ENCODE peak calls at places on chromosomes 1 and 21, in nine cellular contexts. K is upper lobe of right lung, M is choroid plexus epithelial cell, F is IMR-90, V is BE2C, B is GM13977, A is astrocyte of the spinal cord, G is Calu3, Y is progenitor cell of endocrine pancreas. J is an unnamed sample.

GRCh38 chr1:201127755-201128455 is 921 bp upstream of the ASCL5 start:
- DNase-seq in M (no peak), Y (no peak), V (no peak), K (no peak), F (peak), G (no peak), B (no peak), A (peak), J (no peak)

GRCh38 chr1:208731976-208732821 is 488.0 kb upstream of the PLXNA2 start:
- DNase-seq in V (peak), B (peak), G (no peak), Y (no peak), A (no peak), F (no peak), M (no peak), K (no peak), J (peak)

GRCh38 chr1:31306278-31306677 is 9.4 kb downstream of the ZCCHC17 start:
- DNase-seq in B (no peak), K (no peak), M (peak), V (no peak), A (peak), G (no peak), Y (no peak), F (peak), J (no peak)

GRCh38 chr1:203038217-203038741 is 12.0 kb downstream of the PPFIA4 start:
- DNase-seq in F (peak), A (peak), G (no peak), Y (no peak), V (no peak), K (no peak), B (no peak), M (no peak), J (no peak)

GRCh38 chr1:19405195-19405760 is 80.1 kb downstream of the CAPZB start:
- DNase-seq in F (no peak), Y (no peak), B (no peak), K (no peak), V (peak), A (no peak), M (peak), G (no peak), J (no peak)

GRCh38 chr1:8314346-8315280 is 3.3 kb upstream of the SLC45A1 start:
- DNase-seq in A (peak), K (peak), B (peak), Y (peak), F (peak), M (peak), G (peak), V (peak), J (peak)

GRCh38 chr1:201266276-201266675 is 17.0 kb upstream of the PKP1 start:
- DNase-seq in G (no peak), B (no peak), K (no peak), A (no peak), F (no peak), V (no peak), Y (no peak), M (no peak), J (no peak)

GRCh38 chr1:94927405-94928175 is 680 bp upstream of the CNN3 start:
- DNase-seq in V (no peak), B (no peak), F (peak), Y (no peak), K (no peak), G (no peak), M (peak), A (peak), J (no peak)

GRCh38 chr1:81387446-81387845 is 413.3 kb upstream of the ADGRL2 start:
- DNase-seq in G (no peak), M (no peak), V (no peak), F (no peak), Y (no peak), A (no peak), B (no peak), K (no peak), J (no peak)

GRCh38 chr1:219812491-219813221 is 115.7 kb downstream of the SLC30A10 start:
- DNase-seq in G (peak), A (peak), Y (peak), K (no peak), B (peak), M (peak), V (peak), F (peak), J (peak)

GRCh38 chr1:160094291-160094625 is 4.2 kb downstream of the IGSF8 start:
- DNase-seq in V (no peak), Y (no peak), G (no peak), A (no peak), B (no peak), M (no peak), K (no peak), F (no peak), J (no peak)

GRCh38 chr1:179742291-179742690 is 800 bp upstream of the FAM163A start:
- DNase-seq in B (no peak), G (no peak), F (no peak), V (no peak), K (no peak), A (no peak), Y (no peak), M (no peak), J (no peak)

GRCh38 chr1:96538883-96539282 is 182.7 kb upstream of the PTBP2 start:
- DNase-seq in A (peak), F (peak), Y (no peak), V (peak), G (no peak), K (no peak), M (peak), B (no peak), J (no peak)

GRCh38 chr1:39183503-39184353 is 20.8 kb upstream of the MACF1 start:
- DNase-seq in G (peak), F (peak), A (peak), K (peak), M (peak), B (peak), V (peak), Y (no peak), J (no peak)

GRCh38 chr1:28369518-28370219 is at the start of gene PHACTR4:
- DNase-seq in M (peak), A (peak), F (peak), Y (peak), V (peak), B (peak), G (peak), K (peak), J (peak)

GRCh38 chr1:1402081-1402900 is 3.2 kb upstream of the CCNL2 start:
- DNase-seq in A (peak), G (peak), K (no peak), B (no peak), F (peak), Y (no peak), M (peak), V (peak), J (peak)

GRCh38 chr1:217322834-217323233 is 308.1 kb downstream of the GPATCH2 start:
- DNase-seq in B (peak), G (no peak), K (no peak), M (no peak), Y (no peak), V (no peak), F (no peak), A (no peak), J (peak)

GRCh38 chr1:89719502-89720306 is 86.8 kb downstream of the LRRC8C start:
- DNase-seq in M (peak), F (peak), A (no peak), V (no peak), K (no peak), G (no peak), B (peak), Y (no peak), J (peak)

GRCh38 chr21:17454315-17455027 is 58.4 kb upstream of the CXADR start:
- DNase-seq in Y (peak), G (no peak), B (no peak), F (peak), A (peak), M (peak), V (peak), K (no peak), J (peak)

GRCh38 chr1:207010726-207011125 is 21.8 kb downstream of the C1orf116 start:
- DNase-seq in A (no peak), K (no peak), M (no peak), F (no peak), G (no peak), Y (no peak), V (no peak), B (no peak), J (no peak)

GRCh38 chr21:45289655-45290515 is 2.2 kb upstream of the POFUT2 start:
- DNase-seq in Y (peak), F (peak), A (no peak), V (peak), B (no peak), G (no peak), M (peak), K (no peak), J (no peak)

GRCh38 chr1:71156633-71157032 is 75.8 kb upstream of the ZRANB2 start:
- DNase-seq in M (no peak), F (no peak), Y (no peak), K (no peak), B (no peak), A (no peak), G (no peak), V (no peak), J (no peak)

GRCh38 chr21:16079830-16080229 is 350.0 kb downstream of the USP25 start:
- DNase-seq in V (no peak), M (peak), A (peak), G (no peak), Y (no peak), K (no peak), F (peak), B (no peak), J (no peak)

GRCh38 chr1:71228727-71229371 is 148.0 kb upstream of the ZRANB2 start:
- DNase-seq in V (no peak), A (no peak), Y (no peak), K (no peak), F (no peak), G (no peak), B (no peak), M (no peak), J (no peak)

GRCh38 chr21:39687069-39687468 is 57.9 kb upstream of the IGSF5 start:
- DNase-seq in A (no peak), K (no peak), G (no peak), V (no peak), B (no peak), Y (no peak), F (no peak), M (no peak), J (no peak)

GRCh38 chr1:77068013-77068412 is 151.2 kb downstream of the PIGK start:
- DNase-seq in G (no peak), B (no peak), A (no peak), F (no peak), K (no peak), V (no peak), Y (no peak), M (no peak), J (no peak)

GRCh38 chr1:240691521-240692338 is 79.8 kb upstream of the GREM2 start:
- DNase-seq in G (peak), F (peak), V (peak), M (peak), A (peak), B (no peak), Y (peak), K (no peak), J (no peak)

GRCh38 chr1:41478118-41478748 is 6.2 kb downstream of the EDN2 start:
- DNase-seq in K (no peak), M (no peak), Y (no peak), A (no peak), F (no peak), B (no peak), V (no peak), G (no peak), J (no peak)

GRCh38 chr1:116449578-116449977 is 76.5 kb downstream of the ATP1A1 start:
- DNase-seq in A (no peak), M (no peak), K (no peak), Y (no peak), G (no peak), B (no peak), F (no peak), V (no peak), J (no peak)

GRCh38 chr21:17903029-17903806 is 84.1 kb upstream of the C21orf91 start:
- DNase-seq in B (peak), M (peak), A (peak), G (no peak), Y (no peak), K (no peak), F (peak), V (no peak), J (peak)

GRCh38 chr1:244836135-244836521 is 670 bp downstream of the COX20 start:
- DNase-seq in Y (no peak), B (peak), F (peak), G (peak), A (peak), V (no peak), M (peak), K (no peak), J (no peak)

GRCh38 chr1:208681878-208682663 is 437.9 kb upstream of the PLXNA2 start:
- DNase-seq in M (no peak), F (no peak), V (no peak), A (no peak), K (no peak), Y (no peak), G (no peak), B (no peak), J (no peak)

GRCh38 chr1:246608616-246609376 is 42.5 kb downstream of the CNST start:
- DNase-seq in A (peak), F (peak), K (peak), M (peak), B (peak), V (no peak), Y (no peak), G (peak), J (peak)

GRCh38 chr1:33182452-33182851 is 609 bp upstream of the TRIM62 start:
- DNase-seq in A (no peak), G (no peak), K (no peak), M (peak), V (no peak), Y (no peak), B (peak), F (peak), J (no peak)

GRCh38 chr1:172654535-172654934 is 4.4 kb upstream of the FASLG start:
- DNase-seq in A (peak), Y (no peak), F (peak), B (no peak), V (no peak), G (no peak), M (peak), K (no peak), J (no peak)

GRCh38 chr1:3471356-3472087 is 17.1 kb downstream of the ARHGEF16 start:
- DNase-seq in A (peak), M (peak), K (no peak), V (peak), G (no peak), B (no peak), Y (no peak), F (peak), J (no peak)

GRCh38 chr1:110326826-110327225 is 12.4 kb upstream of the RBM15 start:
- DNase-seq in B (no peak), M (no peak), Y (no peak), A (no peak), V (no peak), F (no peak), K (no peak), G (no peak), J (no peak)

GRCh38 chr1:232533328-232533727 is 96.6 kb downstream of the SIPA1L2 start:
- DNase-seq in V (no peak), M (no peak), G (no peak), B (no peak), F (no peak), A (no peak), Y (no peak), K (no peak), J (no peak)

GRCh38 chr1:95301091-95301490 is 67.1 kb downstream of the RWDD3 start:
- DNase-seq in F (no peak), M (no peak), K (no peak), B (no peak), G (no peak), Y (no peak), V (no peak), A (no peak), J (no peak)

GRCh38 chr21:33362044-33362555 is 37.3 kb downstream of the IFNAR1 start:
- DNase-seq in V (no peak), Y (no peak), B (no peak), A (no peak), F (no peak), G (no peak), K (no peak), M (peak), J (no peak)

GRCh38 chr21:33360871-33361602 is 36.3 kb downstream of the IFNAR1 start:
- DNase-seq in Y (peak), A (peak), F (peak), V (peak), M (peak), B (peak), K (peak), G (peak), J (peak)

GRCh38 chr21:33359446-33359845 is 34.7 kb downstream of the IFNAR1 start:
- DNase-seq in A (no peak), V (no peak), Y (no peak), K (no peak), M (no peak), B (no peak), F (no peak), G (no peak), J (no peak)

GRCh38 chr21:33357177-33357576 is 32.4 kb downstream of the IFNAR1 start:
- DNase-seq in A (no peak), B (no peak), F (no peak), K (no peak), G (no peak), Y (no peak), M (no peak), V (no peak), J (no peak)

GRCh38 chr21:33360281-33360680 is 35.5 kb downstream of the IFNAR1 start:
- DNase-seq in A (peak), K (no peak), M (peak), Y (no peak), V (no peak), B (no peak), G (no peak), F (peak), J (no peak)
- TF ChIP-seq CTCF in A (no peak), K (no peak), M (no peak), Y (no peak), V (no peak), B (no peak), G (no peak), F (no peak), J (no peak)

GRCh38 chr1:181583598-181583997 is 100.3 kb downstream of the CACNA1E start:
- DNase-seq in Y (no peak), V (no peak), M (no peak), A (no peak), K (no peak), B (no peak), F (no peak), G (peak), J (no peak)
- TF ChIP-seq CTCF in Y (peak), V (peak), M (no peak), A (no peak), K (peak), B (no peak), F (no peak), G (no peak), J (no peak)

DNA sequence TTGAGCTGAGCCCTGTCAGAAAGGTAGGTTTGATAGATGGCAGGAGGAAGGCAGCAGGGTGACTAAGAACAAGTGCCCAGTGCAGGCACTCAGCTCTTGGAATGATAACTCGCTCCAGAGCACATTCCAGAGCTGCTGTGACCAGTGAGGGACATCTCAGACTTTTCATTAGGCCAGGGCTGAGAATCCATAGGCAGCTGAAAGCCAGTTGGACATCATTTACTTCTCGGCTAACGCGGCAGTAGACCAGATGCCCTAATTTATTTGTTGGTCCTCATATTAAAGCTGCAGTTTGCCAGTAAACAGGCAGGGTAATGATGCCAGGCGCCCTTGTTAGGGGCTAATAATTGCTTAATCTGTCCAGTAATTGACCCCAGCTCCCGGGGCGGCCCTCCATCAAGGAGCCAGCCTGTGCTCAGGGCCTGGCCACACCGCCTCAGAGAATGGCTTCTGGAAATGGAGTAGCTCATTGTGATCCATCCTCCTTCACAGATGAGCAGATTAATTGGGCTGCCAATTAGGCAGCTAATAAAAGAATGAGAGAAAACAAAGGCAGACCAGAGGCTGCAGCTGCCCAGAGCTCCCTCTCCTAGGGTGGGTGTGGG is 122.0 kb downstream of the BEND5 start:
- DNase-seq in Y (no peak), V (peak), M (no peak), F (no peak), A (no peak), B (no peak), K (no peak), G (no peak), J (no peak)
- TF ChIP-seq CTCF in Y (no peak), V (no peak), M (no peak), F (no peak), A (no peak), B (no peak), K (no peak), G (no peak), J (no peak)

GRCh38 chr1:174726167-174726879 is 273.4 kb upstream of the CACYBP start:
- DNase-seq in Y (no peak), V (no peak), A (peak), B (peak), G (no peak), F (peak), M (peak), K (no peak), J (no peak)
- TF ChIP-seq CTCF in Y (peak), V (peak), A (peak), B (peak), G (peak), F (peak), M (peak), K (peak), J (peak)

GRCh38 chr1:212669102-212669501 is 30.5 kb downstream of the BATF3 start:
- DNase-seq in Y (no peak), K (no peak), G (no peak), F (peak), A (no peak), M (peak), B (no peak), V (peak), J (no peak)

GRCh38 chr1:212665241-212666115 is 34.2 kb downstream of the BATF3 start:
- DNase-seq in B (peak), G (peak), V (peak), K (peak), M (peak), A (peak), F (peak), Y (peak), J (peak)

GRCh38 chr1:212668477-212668876 is 31.2 kb downstream of the BATF3 start:
- DNase-seq in G (no peak), Y (no peak), A (no peak), B (no peak), F (no peak), V (no peak), K (no peak), M (no peak), J (no peak)

GRCh38 chr1:212666116-212666775 is 33.4 kb downstream of the BATF3 start:
- DNase-seq in V (no peak), Y (no peak), B (no peak), F (no peak), A (no peak), G (no peak), K (no peak), M (no peak), J (no peak)

DNA sequence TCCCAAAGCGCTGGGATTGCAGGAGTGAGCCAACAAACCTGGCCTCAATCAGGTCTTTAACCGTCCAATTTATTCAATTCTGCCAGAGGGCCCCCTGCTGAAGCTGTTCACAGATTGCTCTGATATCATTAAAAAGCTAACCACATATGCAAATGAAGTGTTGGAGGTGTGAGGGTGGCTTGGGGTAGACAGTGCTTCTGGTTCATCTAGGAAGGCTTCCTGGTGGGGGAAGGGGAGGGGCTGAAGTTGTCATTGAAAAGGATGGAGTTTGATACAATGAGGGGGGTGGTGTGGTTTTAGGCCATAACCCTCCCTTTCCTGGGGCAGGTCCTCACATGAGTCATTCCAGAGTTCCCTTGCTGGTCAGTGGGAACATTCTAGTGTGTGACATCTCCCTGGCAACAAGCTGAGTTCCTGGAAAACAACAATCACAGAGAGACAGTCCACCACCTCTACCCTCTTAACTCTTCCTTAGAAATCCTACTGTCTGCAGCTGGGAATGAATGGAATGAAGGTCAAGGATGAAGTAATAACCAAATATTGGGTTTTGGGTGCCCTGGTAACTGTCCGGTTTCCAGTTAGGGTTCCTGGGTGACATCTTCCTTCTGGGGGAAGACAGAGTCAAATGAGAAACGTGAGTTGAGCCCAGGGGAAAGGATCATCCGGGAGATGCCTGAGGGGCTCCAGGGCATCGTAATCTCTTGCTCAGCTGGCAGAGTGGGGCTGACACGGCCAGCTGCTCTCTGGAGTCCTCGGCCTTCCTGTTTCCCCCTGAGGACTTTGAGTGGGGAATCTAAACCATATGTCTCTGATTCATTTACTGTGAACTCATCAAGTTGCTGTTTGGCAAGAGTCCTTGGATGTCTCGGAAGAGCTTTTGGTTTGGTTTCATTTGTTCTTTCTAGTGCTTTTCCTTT is 32.2 kb downstream of the BATF3 start:
- DNase-seq in A (peak), G (peak), K (no peak), V (peak), F (peak), M (peak), Y (no peak), B (peak), J (peak)
- TF ChIP-seq CTCF in A (no peak), G (no peak), K (no peak), V (no peak), F (no peak), M (no peak), Y (no peak), B (no peak), J (no peak)

GRCh38 chr1:218674280-218674773 is 329.2 kb downstream of the TGFB2 start:
- DNase-seq in V (no peak), F (peak), A (peak), Y (peak), B (no peak), K (peak), G (peak), M (peak), J (no peak)
- TF ChIP-seq CTCF in V (no peak), F (no peak), A (no peak), Y (peak), B (no peak), K (peak), G (no peak), M (peak), J (no peak)